ENCODE peak calls at places on chromosomes 13 and 19, in eight cellular contexts. K is NCI-H2081; E is COR-L47; C is HCT116; Y is Calu3; S is GDM1; U is NCI-H2171; D is stimulated activated CD4-positive, alpha-beta T cell treated with anti-CD3 and anti-CD28 coated beads, TNF-alpha, amount 100 ng/mL, for 24 hours. P is an unnamed sample.

GRCh38 chr19:5361407-5361806 is 20.8 kb upstream of the PTPRS start:
- DNase-seq in K (no peak), E (no peak), C (no peak), Y (no peak), S (no peak), U (no peak), D (no peak), P (no peak)

GRCh38 chr13:29505511-29505910 is 90.0 kb downstream of the SLC7A1 start:
- DNase-seq in K (no peak), E (no peak), C (no peak), Y (no peak), S (no peak), U (no peak), D (no peak), P (no peak)

GRCh38 chr13:69579351-69579750 is 528.3 kb upstream of the ATXN8OS start:
- DNase-seq in K (peak; percentile 28), E (peak; percentile 10), C (no peak), Y (no peak), S (no peak), U (peak; percentile 8), D (no peak), P (no peak)

GRCh38 chr19:38673030-38673429 is 25.6 kb downstream of the ACTN4 start:
- DNase-seq in K (no peak), E (no peak), C (no peak), Y (no peak), S (no peak), U (no peak), D (no peak), P (no peak)

GRCh38 chr13:57631607-57632275 is at the start of gene PCDH17:
- DNase-seq in K (peak; percentile 30), E (peak; percentile 54), C (no peak), Y (no peak), S (no peak), U (peak; percentile 32), D (no peak), P (no peak)

GRCh38 chr19:1146418-1146711 is 27.7 kb downstream of the SBNO2 start:
- DNase-seq in K (no peak), E (no peak), C (no peak), Y (no peak), S (no peak), U (no peak), D (no peak), P (no peak)

GRCh38 chr19:29587518-29587986 is 18.5 kb upstream of the POP4 start:
- DNase-seq in K (no peak), E (no peak), C (no peak), Y (no peak), S (no peak), U (no peak), D (peak; percentile 23), P (peak; percentile 63)

GRCh38 chr13:97946951-97947588 is 6.4 kb upstream of the IPO5 start:
- DNase-seq in K (no peak), E (no peak), C (no peak), Y (no peak), S (no peak), U (no peak), D (no peak), P (no peak)

GRCh38 chr19:37817180-37817911 is 38.0 kb upstream of the ZNF573 start:
- DNase-seq in K (no peak), E (no peak), C (no peak), Y (no peak), S (no peak), U (peak; percentile 65), D (peak; percentile 5), P (peak; percentile 22)

GRCh38 chr19:55086730-55087541 is 11.3 kb downstream of the EPS8L1 start:
- DNase-seq in K (peak; percentile 23), E (peak; percentile 83), C (no peak), Y (no peak), S (no peak), U (no peak), D (peak; percentile 25), P (peak; percentile 44)

GRCh38 chr19:1441677-1442438 is 3.7 kb downstream of the RPS15 start:
- DNase-seq in K (no peak), E (no peak), C (no peak), Y (no peak), S (no peak), U (no peak), D (no peak), P (no peak)

P was measured in stimulated activated naive CD8-positive, alpha-beta T cell treated with anti-CD3 and anti-CD28 coated beads, Interleukin-15, amount 100 ng/mL, for 72 hours.